ENCODE peak calls at places on chromosomes 1 and 21, in seven cellular contexts. W is ACHN, G is posterior vena cava, P is sigmoid colon, O is iPS-NIHi11, C is ureter, L is C1 segment of cervical spinal cord. U is an unnamed sample.

GRCh38 chr1:61434276-61434675 is 290.7 kb downstream of the TM2D1 start:
- DNase-seq in O (no peak), W (no peak), P (no peak), G (no peak), C (no peak), L (no peak), U (no peak)

GRCh38 chr1:160619742-160620277 is 27.0 kb downstream of the SLAMF1 start:
- DNase-seq in W (no peak), P (no peak), C (no peak), L (no peak), O (no peak), G (no peak), U (no peak)

GRCh38 chr1:200367841-200368534 is 41.8 kb downstream of the ZNF281 start:
- DNase-seq in C (no peak), O (no peak), L (no peak), W (no peak), G (no peak), P (no peak), U (no peak)

GRCh38 chr1:179302076-179302475 is 8.5 kb downstream of the SOAT1 start:
- DNase-seq in G (no peak), W (no peak), O (no peak), P (no peak), L (no peak), C (no peak), U (no peak)

GRCh38 chr1:235835226-235835625 is 31.5 kb downstream of the LYST start:
- DNase-seq in G (no peak), W (peak), L (no peak), C (peak), P (peak), O (no peak), U (no peak)

GRCh38 chr1:200468264-200469001 is 58.6 kb upstream of the ZNF281 start:
- DNase-seq in L (no peak), P (no peak), C (no peak), O (no peak), W (peak), G (no peak), U (no peak)

GRCh38 chr1:9069324-9070100 is at the start of gene SLC2A5:
- DNase-seq in C (no peak), W (no peak), L (no peak), P (peak), O (no peak), G (peak), U (peak)

GRCh38 chr1:206655471-206655882 is 20.1 kb downstream of the DYRK3 start:
- DNase-seq in L (no peak), C (no peak), G (no peak), P (no peak), W (no peak), O (no peak), U (no peak)

GRCh38 chr1:201591981-201592380 is 53.1 kb downstream of the NAV1 start:
- DNase-seq in G (no peak), O (no peak), L (no peak), W (no peak), C (no peak), P (peak), U (peak)

GRCh38 chr1:32179443-32180185 is at the start of gene TXLNA:
- DNase-seq in O (peak), P (peak), G (peak), C (peak), L (peak), W (peak), U (peak)

GRCh38 chr1:24248859-24249258 is 61.8 kb upstream of the IFNLR1 start:
- DNase-seq in P (no peak), W (no peak), G (no peak), C (no peak), L (no peak), O (no peak), U (no peak)

GRCh38 chr1:234661249-234661928 is 51.4 kb upstream of the IRF2BP2 start:
- DNase-seq in O (no peak), L (no peak), G (no peak), P (no peak), W (no peak), C (no peak), U (no peak)

GRCh38 chr1:35005711-35006110 is 20.6 kb upstream of the TMEM35B start:
- DNase-seq in P (no peak), G (no peak), W (no peak), L (no peak), O (no peak), C (no peak), U (no peak)

GRCh38 chr1:67053535-67053784 is 488 bp downstream of the SLC35D1 start:
- DNase-seq in P (peak), G (no peak), O (peak), W (peak), C (peak), L (peak), U (no peak)

GRCh38 chr1:47225430-47226100 is 6.5 kb downstream of the TAL1 start:
- DNase-seq in W (no peak), G (no peak), P (no peak), C (no peak), L (no peak), O (peak), U (no peak)

GRCh38 chr21:26072891-26073615 is 97.5 kb downstream of the APP start:
- DNase-seq in L (no peak), G (no peak), P (no peak), C (no peak), O (no peak), W (peak), U (no peak)

GRCh38 chr21:17612023-17612564 is 607 bp downstream of the BTG3 start:
- DNase-seq in W (peak), G (peak), C (peak), L (peak), O (peak), P (peak), U (peak)

GRCh38 chr1:159162511-159163265 is 8.7 kb upstream of the CADM3 start:
- DNase-seq in P (no peak), C (no peak), O (no peak), G (no peak), L (no peak), W (no peak), U (no peak)

GRCh38 chr21:45468051-45468970 is 63.3 kb downstream of the COL18A1 start:
- DNase-seq in O (no peak), C (no peak), P (no peak), W (no peak), G (peak), L (no peak), U (peak)

GRCh38 chr1:30512253-30512921 is 211.0 kb downstream of the MATN1 start:
- DNase-seq in C (peak), W (no peak), L (no peak), P (no peak), O (peak), G (no peak), U (no peak)

GRCh38 chr1:204348722-204349121 is 11.0 kb downstream of the PLEKHA6 start:
- DNase-seq in P (peak), O (peak), W (no peak), C (peak), G (peak), L (no peak), U (peak)

GRCh38 chr1:60458111-60458510 is 384.5 kb upstream of the C1orf87 start:
- DNase-seq in O (no peak), W (no peak), G (no peak), C (no peak), L (no peak), P (no peak), U (no peak)

GRCh38 chr1:234756066-234756783 is 146.2 kb upstream of the IRF2BP2 start:
- DNase-seq in L (no peak), G (no peak), C (no peak), W (no peak), P (no peak), O (no peak), U (no peak)

GRCh38 chr1:35544976-35545375 is 12.2 kb downstream of the KIAA0319L start:
- DNase-seq in C (no peak), P (no peak), O (peak), W (peak), G (no peak), L (no peak), U (no peak)

GRCh38 chr1:244665771-244666217 is 12.9 kb downstream of the DESI2 start:
- DNase-seq in O (no peak), P (no peak), W (no peak), L (no peak), G (no peak), C (no peak), U (no peak)

GRCh38 chr21:35905973-35906357 is 154.4 kb downstream of the SETD4 start:
- DNase-seq in C (no peak), O (no peak), P (no peak), W (no peak), G (no peak), L (no peak), U (no peak)

GRCh38 chr1:202811296-202812175 is 782 bp downstream of the PCAT6 start:
- DNase-seq in G (no peak), L (peak), C (peak), W (no peak), P (peak), O (peak), U (peak)

GRCh38 chr1:164858233-164858632 is 299.2 kb downstream of the PBX1 start:
- DNase-seq in C (no peak), L (no peak), G (no peak), W (no peak), P (no peak), O (no peak), U (no peak)

GRCh38 chr21:45406801-45407628 is 2.0 kb downstream of the COL18A1 start:
- DNase-seq in G (peak), P (peak), C (no peak), O (peak), L (no peak), W (peak), U (peak)

GRCh38 chr1:20521960-20522861 is 14.3 kb upstream of the MUL1 start:
- DNase-seq in G (peak), P (peak), O (peak), C (peak), W (peak), L (peak), U (peak)

GRCh38 chr1:235920596-235921375 is 54.1 kb upstream of the LYST start:
- DNase-seq in C (no peak), W (no peak), O (no peak), P (no peak), G (no peak), L (no peak), U (no peak)

GRCh38 chr1:2528016-2528415 is 1.6 kb upstream of the PANK4 start:
- DNase-seq in O (no peak), C (no peak), G (no peak), P (no peak), W (no peak), L (peak), U (no peak)

GRCh38 chr1:200931776-200932175 is 37.1 kb downstream of the INAVA start:
- DNase-seq in P (no peak), W (no peak), C (no peak), L (no peak), O (no peak), G (peak), U (peak)

GRCh38 chr1:215992620-215993019 is 425.5 kb downstream of the KCTD3 start:
- DNase-seq in W (peak), G (no peak), P (no peak), C (no peak), O (peak), L (no peak), U (no peak)

U was measured in spleen.